ENCODE peak calls at places on chromosomes 4 and X, in seven cellular contexts. N, A, E, G, P, C and F are unnamed samples.

GRCh38 chr4:185139736-185140135 is 3.3 kb upstream of the SLC25A4 start:
- DNase-seq in N (no peak), A (no peak), E (no peak), G (no peak), P (no peak), C (no peak), F (no peak)

GRCh38 chr4:155582971-155583437 is 83.6 kb upstream of the GUCY1A1 start:
- DNase-seq in N (no peak), A (no peak), E (peak; percentile 82), G (no peak), P (no peak), C (no peak), F (no peak)

GRCh38 chrX:56728752-56729151 is 291 bp upstream of the NBDY start:
- DNase-seq in N (peak; percentile 28), A (peak; percentile 52), E (peak; percentile 45), G (peak; percentile 7), P (peak; percentile 16), C (no peak), F (no peak)

GRCh38 chrX:106670631-106671030 is 55.9 kb upstream of the RNF128 start:
- DNase-seq in N (no peak), A (no peak), E (no peak), G (no peak), P (no peak), C (no peak), F (no peak)

GRCh38 chrX:53087378-53087777 is 5.2 kb downstream of the TSPYL2 start:
- DNase-seq in N (no peak), A (no peak), E (no peak), G (no peak), P (no peak), C (no peak), F (no peak)

GRCh38 chr4:15007201-15007600 is 4.9 kb downstream of the CPEB2 start:
- DNase-seq in N (no peak), A (no peak), E (no peak), G (peak; percentile 41), P (no peak), C (no peak), F (no peak)

GRCh38 chr4:37538931-37539330 is 147.2 kb downstream of the RELL1 start:
- DNase-seq in N (no peak), A (no peak), E (no peak), G (peak; percentile 27), P (no peak), C (no peak), F (no peak)

GRCh38 chr4:8155048-8155447 is 3.6 kb downstream of the ABLIM2 start:
- DNase-seq in N (no peak), A (no peak), E (no peak), G (no peak), P (no peak), C (no peak), F (no peak)

GRCh38 chrX:632391-633042 is 1.9 kb downstream of the SHOX start:
- DNase-seq in N (no peak), A (no peak), E (no peak), G (peak; percentile 66), P (no peak), C (no peak), F (no peak)

GRCh38 chrX:131058136-131058868 is at the start of gene ARHGAP36:
- DNase-seq in N (no peak), A (no peak), E (peak; percentile 1), G (peak; percentile 27), P (no peak), C (no peak), F (no peak)

GRCh38 chr4:108366716-108367115 is 198.0 kb upstream of the LEF1 start:
- DNase-seq in N (no peak), A (no peak), E (no peak), G (no peak), P (no peak), C (no peak), F (no peak)

GRCh38 chr4:3530663-3531254 is 1.5 kb downstream of the LRPAP1 start:
- DNase-seq in N (no peak), A (no peak), E (no peak), G (no peak), P (no peak), C (peak; percentile 84), F (no peak)

GRCh38 chr4:185099024-185099682 is 43.9 kb upstream of the SLC25A4 start:
- DNase-seq in N (no peak), A (no peak), E (no peak), G (no peak), P (no peak), C (no peak), F (no peak)

GRCh38 chr4:81769244-81769643 is 297.5 kb upstream of the RASGEF1B start:
- DNase-seq in N (no peak), A (no peak), E (no peak), G (no peak), P (no peak), C (no peak), F (no peak)

GRCh38 chr4:159551268-159551667 is 448.4 kb downstream of the RAPGEF2 start:
- DNase-seq in N (no peak), A (no peak), E (peak; percentile 3), G (no peak), P (no peak), C (no peak), F (no peak)

GRCh38 chr4:89486042-89486441 is 178.4 kb upstream of the GPRIN3 start:
- DNase-seq in N (no peak), A (no peak), E (peak; percentile 54), G (no peak), P (no peak), C (no peak), F (no peak)

GRCh38 chr4:94889961-94890360 is 132.2 kb downstream of the BMPR1B start:
- DNase-seq in N (no peak), A (no peak), E (peak; percentile 40), G (peak; percentile 25), P (no peak), C (no peak), F (no peak)

GRCh38 chr4:73208376-73208775 is 50.2 kb downstream of the ANKRD17 start:
- DNase-seq in N (no peak), A (no peak), E (peak; percentile 54), G (no peak), P (no peak), C (no peak), F (no peak)

GRCh38 chr4:38930199-38930598 is 62.6 kb downstream of the FAM114A1 start:
- DNase-seq in N (peak; percentile 51), A (no peak), E (no peak), G (no peak), P (no peak), C (no peak), F (no peak)

GRCh38 chr4:31390849-31391248 is 670.7 kb downstream of the PCDH7 start:
- DNase-seq in N (no peak), A (no peak), E (no peak), G (no peak), P (no peak), C (no peak), F (no peak)

GRCh38 chrX:65596270-65596669 is 61.7 kb upstream of the LAS1L start:
- DNase-seq in N (peak; percentile 78), A (peak; percentile 77), E (peak; percentile 75), G (no peak), P (peak; percentile 56), C (peak; percentile 80), F (no peak)

GRCh38 chr4:145177906-145178538 is 2.4 kb downstream of the OTUD4 start:
- DNase-seq in N (no peak), A (no peak), E (peak; percentile 54), G (peak; percentile 25), P (peak; percentile 7), C (no peak), F (peak; percentile 20)

GRCh38 chr4:168607215-168607614 is 110.4 kb downstream of the PALLD start:
- DNase-seq in N (no peak), A (no peak), E (no peak), G (no peak), P (no peak), C (no peak), F (no peak)

DNA sequence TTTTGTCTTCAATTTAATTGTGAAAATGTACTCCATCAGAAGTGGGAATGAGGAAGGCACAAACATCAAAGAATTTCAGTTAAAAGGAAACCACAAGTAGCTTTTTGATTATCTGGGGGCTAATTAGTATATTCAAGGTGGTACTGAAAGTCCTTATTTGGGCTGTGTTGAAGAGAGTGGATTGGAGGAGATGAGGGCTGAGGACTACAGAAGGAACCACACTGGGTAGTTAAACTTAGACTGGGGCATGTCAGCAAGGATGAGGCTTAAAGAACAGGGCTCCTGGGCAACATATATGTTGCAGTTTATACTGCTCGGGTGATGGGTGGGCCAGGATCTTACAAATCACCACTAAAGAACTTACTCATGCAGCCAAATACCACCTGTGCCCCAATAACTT is 346.8 kb downstream of the SPOCK3 start:
- DNase-seq in N (no peak), A (no peak), E (no peak), G (no peak), P (no peak), C (no peak), F (no peak)
- H3K4me3 ChIP-seq in N (no peak overlapping the region), A (no peak overlapping the region), E (no peak overlapping the region), G (no peak overlapping the region), P (no peak overlapping the region), C (no peak overlapping the region), F (no peak overlapping the region)

GRCh38 chr4:105808459-105809041 is 86.7 kb upstream of the NPNT start:
- DNase-seq in N (no peak), A (no peak), E (peak; percentile 76), G (no peak), P (no peak), C (no peak), F (no peak)
- H3K4me3 ChIP-seq in N (no peak overlapping the region), A (peak overlapping the region; percentile 4), E (no peak overlapping the region), G (no peak overlapping the region), P (no peak overlapping the region), C (no peak overlapping the region), F (no peak overlapping the region)

GRCh38 chr4:45323453-45324058 is 597.2 kb upstream of the GNPDA2 start:
- DNase-seq in N (peak; percentile 38), A (no peak), E (no peak), G (no peak), P (no peak), C (no peak), F (no peak)
- H3K4me3 ChIP-seq in N (no peak overlapping the region), A (no peak overlapping the region), E (no peak overlapping the region), G (no peak overlapping the region), P (no peak overlapping the region), C (no peak overlapping the region), F (no peak overlapping the region)

GRCh38 chr4:113051361-113051760 is 1.9 kb downstream of the ANK2 start:
- DNase-seq in N (no peak), A (no peak), E (no peak), G (no peak), P (no peak), C (no peak), F (no peak)

GRCh38 chr4:113050837-113051236 is 1.4 kb downstream of the ANK2 start:
- DNase-seq in N (no peak), A (no peak), E (no peak), G (no peak), P (no peak), C (no peak), F (no peak)

GRCh38 chr4:113052379-113052951 is 3.0 kb downstream of the ANK2 start:
- DNase-seq in N (peak; percentile 79), A (no peak), E (peak; percentile 72), G (no peak), P (no peak), C (no peak), F (no peak)

GRCh38 chr4:113049421-113050355 is at the start of gene ANK2:
- DNase-seq in N (no peak), A (no peak), E (no peak), G (peak; percentile 95), P (no peak), C (no peak), F (no peak)

DNA sequence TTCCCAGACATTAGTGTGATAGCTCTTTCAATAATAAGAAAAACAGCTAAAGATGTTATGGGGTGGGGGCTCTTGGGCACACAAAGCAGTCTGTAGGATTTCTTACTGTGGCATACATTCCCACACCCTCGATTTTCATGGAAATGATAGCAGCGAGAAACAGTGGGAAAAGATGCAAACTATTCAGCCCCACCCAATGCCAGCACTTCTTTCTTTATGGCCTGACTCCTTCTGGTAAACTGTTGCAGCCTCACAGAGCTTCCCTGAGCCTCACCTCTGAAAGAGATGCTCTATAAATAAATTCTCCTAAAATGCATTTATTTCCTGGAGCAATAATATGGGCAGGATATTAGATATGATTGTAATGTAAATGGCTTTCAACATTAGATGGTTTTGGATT is 908 bp downstream of the ANK2 start:
- DNase-seq in N (no peak), A (no peak), E (no peak), G (peak; percentile 61), P (no peak), C (no peak), F (no peak)
- H3K4me3 ChIP-seq in N (no peak overlapping the region), A (no peak overlapping the region), E (no peak overlapping the region), G (peak overlapping the region; percentile 49), P (no peak overlapping the region), C (no peak overlapping the region), F (no peak overlapping the region)